ENCODE peak calls at places on chromosomes 16 and 17, in four cellular contexts. One of them, this sample, is unnamed. For H3K27me3, the result is how much of the 10 kb centered on the place peaks cover.

GRCh38 chr17:16477666-16478065 is 14.3 kb downstream of the LRRC75A start:
- DNase-seq in CD8-positive, alpha-beta T cell: no peak
- DNase-seq in fibroblast of lung: no peak
- DNase-seq in PC-3: no peak
- DNase-seq in this sample: no peak

GRCh38 chr17:57114085-57114673 is 29.1 kb downstream of the AKAP1 start:
- DNase-seq in CD8-positive, alpha-beta T cell: peak
- DNase-seq in fibroblast of lung: peak
- DNase-seq in PC-3: peak
- DNase-seq in this sample: peak

GRCh38 chr16:65002265-65002664 is 119.6 kb downstream of the CDH11 start:
- DNase-seq in CD8-positive, alpha-beta T cell: no peak
- DNase-seq in fibroblast of lung: peak
- DNase-seq in PC-3: no peak
- DNase-seq in this sample: no peak

GRCh38 chr17:78924481-78925151 is 571 bp downstream of the TIMP2 start:
- DNase-seq in CD8-positive, alpha-beta T cell: no peak
- DNase-seq in fibroblast of lung: no peak
- DNase-seq in PC-3: peak
- DNase-seq in this sample: no peak

GRCh38 chr17:37519241-37519985 is 29.7 kb downstream of the DUSP14 start:
- DNase-seq in CD8-positive, alpha-beta T cell: no peak
- DNase-seq in fibroblast of lung: no peak
- DNase-seq in PC-3: no peak
- DNase-seq in this sample: no peak

GRCh38 chr16:55898592-55898991 is 23.4 kb upstream of the CES5A start:
- DNase-seq in CD8-positive, alpha-beta T cell: no peak
- DNase-seq in fibroblast of lung: no peak
- DNase-seq in PC-3: no peak
- DNase-seq in this sample: no peak

GRCh38 chr17:28597606-28598383 is 1.0 kb downstream of the SPAG5 start:
- DNase-seq in CD8-positive, alpha-beta T cell: no peak
- DNase-seq in fibroblast of lung: no peak
- DNase-seq in PC-3: peak
- DNase-seq in this sample: no peak

GRCh38 chr17:64707077-64707591 is 45.0 kb upstream of the SMURF2 start:
- DNase-seq in CD8-positive, alpha-beta T cell: no peak
- DNase-seq in fibroblast of lung: peak
- DNase-seq in PC-3: peak
- DNase-seq in this sample: no peak

GRCh38 chr17:45902892-45903346 is 8.6 kb downstream of the MAPT start:
- DNase-seq in CD8-positive, alpha-beta T cell: no peak
- DNase-seq in fibroblast of lung: no peak
- DNase-seq in PC-3: peak
- DNase-seq in this sample: no peak

GRCh38 chr16:14015461-14015860 is 55.7 kb upstream of the MRTFB start:
- DNase-seq in CD8-positive, alpha-beta T cell: no peak
- DNase-seq in fibroblast of lung: no peak
- DNase-seq in PC-3: no peak
- DNase-seq in this sample: no peak

GRCh38 chr17:9668532-9668931 is 23.2 kb downstream of the USP43 start:
- DNase-seq in CD8-positive, alpha-beta T cell: no peak
- DNase-seq in fibroblast of lung: no peak
- DNase-seq in PC-3: peak
- DNase-seq in this sample: no peak

GRCh38 chr16:72284042-72284789 is 112.3 kb upstream of the PMFBP1 start:
- DNase-seq in CD8-positive, alpha-beta T cell: no peak
- DNase-seq in fibroblast of lung: no peak
- DNase-seq in PC-3: peak
- DNase-seq in this sample: no peak

GRCh38 chr17:74816883-74817620 is 40.9 kb upstream of the NAT9 start:
- DNase-seq in CD8-positive, alpha-beta T cell: no peak
- DNase-seq in fibroblast of lung: no peak
- DNase-seq in PC-3: no peak
- DNase-seq in this sample: no peak

GRCh38 chr17:36851230-36851629 is 86.0 kb upstream of the LHX1 start:
- DNase-seq in CD8-positive, alpha-beta T cell: no peak
- DNase-seq in fibroblast of lung: no peak
- DNase-seq in PC-3: peak
- DNase-seq in this sample: no peak

GRCh38 chr16:84983308-84983707 is 28.0 kb downstream of the ZDHHC7 start:
- DNase-seq in CD8-positive, alpha-beta T cell: no peak
- DNase-seq in fibroblast of lung: no peak
- DNase-seq in PC-3: no peak
- DNase-seq in this sample: no peak

GRCh38 chr16:81523387-81524115 is 78.9 kb downstream of the CMIP start:
- DNase-seq in CD8-positive, alpha-beta T cell: peak
- DNase-seq in fibroblast of lung: peak
- DNase-seq in PC-3: peak
- DNase-seq in this sample: peak

GRCh38 chr17:17386143-17386800 is 83.1 kb downstream of the NT5M start:
- DNase-seq in CD8-positive, alpha-beta T cell: no peak
- DNase-seq in fibroblast of lung: no peak
- DNase-seq in PC-3: no peak
- DNase-seq in this sample: no peak

GRCh38 chr17:65008877-65009276 is 47.7 kb downstream of the GNA13 start:
- DNase-seq in CD8-positive, alpha-beta T cell: no peak
- DNase-seq in fibroblast of lung: peak
- DNase-seq in PC-3: no peak
- DNase-seq in this sample: no peak

GRCh38 chr17:60971515-60972369 is 294.1 kb downstream of the BCAS3 start:
- DNase-seq in CD8-positive, alpha-beta T cell: no peak
- DNase-seq in fibroblast of lung: peak
- DNase-seq in PC-3: peak
- DNase-seq in this sample: peak

GRCh38 chr16:3074860-3075545 is 9.6 kb downstream of the IL32 start:
- DNase-seq in CD8-positive, alpha-beta T cell: peak
- DNase-seq in fibroblast of lung: no peak
- DNase-seq in PC-3: no peak
- DNase-seq in this sample: peak

GRCh38 chr16:56689171-56689570 is 6.9 kb downstream of the MT1X start:
- DNase-seq in CD8-positive, alpha-beta T cell: no peak
- DNase-seq in fibroblast of lung: no peak
- DNase-seq in PC-3: no peak
- DNase-seq in this sample: no peak

GRCh38 chr17:62033317-62033716 is 31.8 kb downstream of the MED13 start:
- DNase-seq in CD8-positive, alpha-beta T cell: no peak
- DNase-seq in fibroblast of lung: no peak
- DNase-seq in PC-3: no peak
- DNase-seq in this sample: no peak

GRCh38 chr17:66343531-66344078 is 41.2 kb downstream of the PRKCA start:
- DNase-seq in CD8-positive, alpha-beta T cell: no peak
- DNase-seq in fibroblast of lung: no peak
- DNase-seq in PC-3: peak
- DNase-seq in this sample: no peak

GRCh38 chr17:29210879-29211278 is 30.7 kb upstream of the MYO18A start:
- DNase-seq in CD8-positive, alpha-beta T cell: no peak
- DNase-seq in fibroblast of lung: no peak
- DNase-seq in PC-3: no peak
- DNase-seq in this sample: no peak

GRCh38 chr16:87374313-87374712 is 9.3 kb downstream of the FBXO31 start:
- DNase-seq in CD8-positive, alpha-beta T cell: no peak
- DNase-seq in fibroblast of lung: no peak
- DNase-seq in PC-3: no peak
- DNase-seq in this sample: no peak

GRCh38 chr16:87380403-87380802 is 3.2 kb downstream of the FBXO31 start:
- DNase-seq in CD8-positive, alpha-beta T cell: no peak
- DNase-seq in fibroblast of lung: no peak
- DNase-seq in PC-3: no peak
- DNase-seq in this sample: no peak

GRCh38 chr16:87380875-87381274 is 2.7 kb downstream of the FBXO31 start:
- DNase-seq in CD8-positive, alpha-beta T cell: no peak
- DNase-seq in fibroblast of lung: peak
- DNase-seq in PC-3: no peak
- DNase-seq in this sample: no peak

GRCh38 chr16:87375426-87376135 is 8.0 kb downstream of the FBXO31 start:
- DNase-seq in CD8-positive, alpha-beta T cell: no peak
- DNase-seq in fibroblast of lung: no peak
- DNase-seq in PC-3: no peak
- DNase-seq in this sample: no peak

DNA sequence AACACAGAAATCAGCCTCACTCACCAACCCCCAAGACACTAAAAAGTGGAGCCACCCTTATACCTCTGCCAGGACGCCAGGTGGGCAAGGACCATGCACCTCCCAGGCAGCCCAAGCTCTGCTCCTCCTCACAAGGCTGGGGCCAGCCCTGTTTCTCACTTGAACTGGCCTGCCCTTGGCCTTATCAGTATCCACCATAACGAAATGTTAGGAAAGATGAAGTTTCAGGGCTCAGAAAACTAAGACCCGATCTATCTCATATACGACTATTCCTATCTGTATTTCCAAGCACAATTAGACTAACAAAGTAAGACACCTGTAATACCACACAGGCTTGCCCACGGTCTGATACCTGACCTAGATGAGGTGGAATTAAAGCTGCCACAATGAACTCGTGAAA is 6.9 kb downstream of the FBXO31 start:
- DNase-seq in CD8-positive, alpha-beta T cell: no peak
- DNase-seq in fibroblast of lung: no peak
- DNase-seq in PC-3: no peak
- DNase-seq in this sample: no peak
- H3K27ac ChIP-seq in CD8-positive, alpha-beta T cell: no peak
- H3K27ac ChIP-seq in fibroblast of lung: no peak
- H3K27ac ChIP-seq in PC-3: no peak
- H3K27ac ChIP-seq in this sample: no peak

GRCh38 chr17:80034977-80035686 is 540 bp downstream of the TBC1D16 start:
- DNase-seq in CD8-positive, alpha-beta T cell: peak
- DNase-seq in fibroblast of lung: peak
- DNase-seq in PC-3: peak
- DNase-seq in this sample: peak

GRCh38 chr17:80035937-80036714 is at the start of gene CCDC40:
- DNase-seq in CD8-positive, alpha-beta T cell: peak
- DNase-seq in fibroblast of lung: peak
- DNase-seq in PC-3: peak
- DNase-seq in this sample: peak

GRCh38 chr17:80036715-80037477 is 454 bp downstream of the CCDC40 start:
- DNase-seq in CD8-positive, alpha-beta T cell: peak
- DNase-seq in fibroblast of lung: peak
- DNase-seq in PC-3: peak
- DNase-seq in this sample: no peak

GRCh38 chr17:80034654-80034976 is 1.1 kb downstream of the TBC1D16 start:
- DNase-seq in CD8-positive, alpha-beta T cell: no peak
- DNase-seq in fibroblast of lung: no peak
- DNase-seq in PC-3: no peak
- DNase-seq in this sample: no peak

DNA sequence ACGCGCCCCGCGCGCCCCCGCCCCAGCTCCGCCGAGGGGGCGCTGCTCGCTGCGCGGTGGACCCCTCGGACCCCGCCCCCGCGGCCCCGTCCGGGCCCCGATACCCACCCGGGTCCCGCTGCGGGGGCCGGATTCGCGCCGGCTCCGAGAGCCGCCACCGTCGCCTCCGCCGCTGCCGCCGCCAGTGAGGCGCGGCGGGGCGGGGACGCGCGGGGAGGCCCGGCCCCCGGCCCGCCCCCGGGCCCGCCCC is at the start of gene TBC1D16:
- DNase-seq in CD8-positive, alpha-beta T cell: no peak
- DNase-seq in fibroblast of lung: no peak
- DNase-seq in PC-3: no peak
- DNase-seq in this sample: no peak
- H3K27me3 ChIP-seq in CD8-positive, alpha-beta T cell: under half
- H3K27me3 ChIP-seq in fibroblast of lung: under half
- H3K27me3 ChIP-seq in PC-3: under half
- H3K27me3 ChIP-seq in this sample: under half

GRCh38 chr16:11674001-11674817 is 6.0 kb downstream of the SNN start:
- DNase-seq in CD8-positive, alpha-beta T cell: no peak
- DNase-seq in fibroblast of lung: no peak
- DNase-seq in PC-3: no peak
- DNase-seq in this sample: no peak

GRCh38 chr16:11676799-11677198 is 8.5 kb downstream of the SNN start:
- DNase-seq in CD8-positive, alpha-beta T cell: no peak
- DNase-seq in fibroblast of lung: no peak
- DNase-seq in PC-3: no peak
- DNase-seq in this sample: no peak

GRCh38 chr16:11675561-11676511 is 7.6 kb downstream of the SNN start:
- DNase-seq in CD8-positive, alpha-beta T cell: peak
- DNase-seq in fibroblast of lung: no peak
- DNase-seq in PC-3: no peak
- DNase-seq in this sample: no peak

GRCh38 chr16:11673091-11674000 is 5.1 kb downstream of the SNN start:
- DNase-seq in CD8-positive, alpha-beta T cell: no peak
- DNase-seq in fibroblast of lung: no peak
- DNase-seq in PC-3: no peak
- DNase-seq in this sample: no peak

DNA sequence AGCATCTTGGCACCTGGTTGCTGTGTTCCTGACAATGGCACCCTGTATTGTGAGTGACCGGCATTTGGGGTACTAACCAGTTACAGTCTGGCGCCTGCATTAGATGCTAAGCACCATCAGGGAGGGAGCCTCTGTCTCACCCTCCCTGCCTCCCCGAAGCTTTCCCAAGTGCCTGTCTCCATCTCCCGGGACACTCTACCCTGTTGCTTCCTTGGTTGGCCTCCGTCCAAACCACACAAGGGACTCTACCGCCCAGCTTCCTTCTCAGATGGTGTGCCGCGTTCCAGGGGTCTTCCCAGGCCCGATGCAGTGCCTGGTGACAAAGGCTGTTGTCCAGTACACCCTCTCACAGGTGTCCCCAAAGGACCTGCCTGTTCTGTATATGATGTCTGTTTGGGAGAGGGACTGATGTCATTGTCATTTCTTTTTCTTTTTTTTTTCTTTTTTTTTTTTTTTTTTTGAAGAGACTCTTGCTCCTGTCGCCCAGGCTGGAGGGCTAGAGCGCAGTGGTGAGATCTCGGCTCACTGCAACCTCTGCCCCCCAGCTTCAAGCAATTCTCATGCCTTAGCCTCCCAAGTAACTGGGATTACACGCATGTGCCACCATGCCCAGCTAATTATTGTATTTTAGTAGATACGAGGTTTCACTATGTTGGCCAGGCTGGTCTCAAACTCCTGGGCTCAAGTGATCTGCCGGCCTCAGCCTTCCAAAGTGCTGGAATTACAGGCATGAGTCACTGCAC is 6.7 kb downstream of the SNN start:
- DNase-seq in CD8-positive, alpha-beta T cell: no peak
- DNase-seq in fibroblast of lung: peak
- DNase-seq in PC-3: no peak
- DNase-seq in this sample: no peak
- H3K27ac ChIP-seq in CD8-positive, alpha-beta T cell: no peak
- H3K27ac ChIP-seq in fibroblast of lung: no peak
- H3K27ac ChIP-seq in PC-3: no peak
- H3K27ac ChIP-seq in this sample: no peak

GRCh38 chr17:43758086-43758485 is 505 bp downstream of the SOST start:
- DNase-seq in CD8-positive, alpha-beta T cell: no peak
- DNase-seq in fibroblast of lung: no peak
- DNase-seq in PC-3: no peak
- DNase-seq in this sample: no peak
- H3K27me3 ChIP-seq in CD8-positive, alpha-beta T cell: under half
- H3K27me3 ChIP-seq in fibroblast of lung: under half
- H3K27me3 ChIP-seq in PC-3: under half
- H3K27me3 ChIP-seq in this sample: under half

This sample was measured in effector memory CD4-positive, alpha-beta T cell.